ENCODE peak calls at places on chromosomes 12 and 14, in seven cellular contexts. One of them, this sample, is unnamed. For H3K4me1, the result is how much of the 10 kb centered on the place peaks cover.

GRCh38 chr12:68434391-68435007 is 102.3 kb upstream of the MDM1 start:
- DNase-seq in CD8-positive, alpha-beta memory T cell: no peak
- DNase-seq in PC-9: no peak
- DNase-seq in heart right ventricle: no peak
- DNase-seq in endodermal cell: no peak
- DNase-seq in ovary: no peak
- DNase-seq in A549: no peak
- DNase-seq in this sample: no peak

GRCh38 chr14:100304825-100305445 is 1.3 kb downstream of the SLC25A29 start:
- DNase-seq in CD8-positive, alpha-beta memory T cell: no peak
- DNase-seq in PC-9: no peak
- DNase-seq in heart right ventricle: peak
- DNase-seq in endodermal cell: peak
- DNase-seq in ovary: peak
- DNase-seq in A549: peak
- DNase-seq in this sample: peak

GRCh38 chr12:54333420-54334034 is 8.6 kb downstream of the COPZ1 start:
- DNase-seq in CD8-positive, alpha-beta memory T cell: no peak
- DNase-seq in PC-9: no peak
- DNase-seq in heart right ventricle: no peak
- DNase-seq in endodermal cell: no peak
- DNase-seq in ovary: no peak
- DNase-seq in A549: no peak
- DNase-seq in this sample: no peak

GRCh38 chr12:13368971-13369370 is 172.4 kb downstream of the EMP1 start:
- DNase-seq in CD8-positive, alpha-beta memory T cell: no peak
- DNase-seq in PC-9: no peak
- DNase-seq in heart right ventricle: no peak
- DNase-seq in endodermal cell: peak
- DNase-seq in ovary: no peak
- DNase-seq in A549: no peak
- DNase-seq in this sample: no peak

GRCh38 chr12:92987846-92988621 is 58.9 kb upstream of the EEA1 start:
- DNase-seq in CD8-positive, alpha-beta memory T cell: no peak
- DNase-seq in PC-9: peak
- DNase-seq in heart right ventricle: peak
- DNase-seq in endodermal cell: peak
- DNase-seq in ovary: no peak
- DNase-seq in A549: no peak
- DNase-seq in this sample: no peak

GRCh38 chr14:69500736-69501135 is 16.2 kb downstream of the PLEKHD1 start:
- DNase-seq in CD8-positive, alpha-beta memory T cell: no peak
- DNase-seq in PC-9: no peak
- DNase-seq in heart right ventricle: no peak
- DNase-seq in endodermal cell: no peak
- DNase-seq in ovary: no peak
- DNase-seq in A549: no peak
- DNase-seq in this sample: no peak

GRCh38 chr12:66984962-66985361 is 284.2 kb upstream of the CAND1 start:
- DNase-seq in CD8-positive, alpha-beta memory T cell: no peak
- DNase-seq in PC-9: peak
- DNase-seq in heart right ventricle: no peak
- DNase-seq in endodermal cell: no peak
- DNase-seq in ovary: no peak
- DNase-seq in A549: no peak
- DNase-seq in this sample: no peak

GRCh38 chr12:65670775-65671174 is 153.5 kb upstream of the HMGA2 start:
- DNase-seq in CD8-positive, alpha-beta memory T cell: no peak
- DNase-seq in PC-9: peak
- DNase-seq in heart right ventricle: no peak
- DNase-seq in endodermal cell: no peak
- DNase-seq in ovary: no peak
- DNase-seq in A549: no peak
- DNase-seq in this sample: no peak

GRCh38 chr12:34401659-34402227 is 379.4 kb downstream of the ALG10 start:
- DNase-seq in CD8-positive, alpha-beta memory T cell: no peak
- DNase-seq in PC-9: no peak
- DNase-seq in heart right ventricle: no peak
- DNase-seq in endodermal cell: peak
- DNase-seq in ovary: no peak
- DNase-seq in A549: no peak
- DNase-seq in this sample: peak

GRCh38 chr12:38776657-38777056 is 128.7 kb downstream of the CPNE8 start:
- DNase-seq in CD8-positive, alpha-beta memory T cell: no peak
- DNase-seq in PC-9: no peak
- DNase-seq in heart right ventricle: no peak
- DNase-seq in endodermal cell: no peak
- DNase-seq in ovary: no peak
- DNase-seq in A549: no peak
- DNase-seq in this sample: no peak

GRCh38 chr12:59164226-59164625 is 243.9 kb upstream of the LRIG3 start:
- DNase-seq in CD8-positive, alpha-beta memory T cell: no peak
- DNase-seq in PC-9: peak
- DNase-seq in heart right ventricle: no peak
- DNase-seq in endodermal cell: no peak
- DNase-seq in ovary: no peak
- DNase-seq in A549: no peak
- DNase-seq in this sample: no peak

GRCh38 chr14:23164949-23165348 is 18.5 kb downstream of the SLC7A8 start:
- DNase-seq in CD8-positive, alpha-beta memory T cell: no peak
- DNase-seq in PC-9: no peak
- DNase-seq in heart right ventricle: no peak
- DNase-seq in endodermal cell: no peak
- DNase-seq in ovary: no peak
- DNase-seq in A549: no peak
- DNase-seq in this sample: no peak
- H3K27ac ChIP-seq in CD8-positive, alpha-beta memory T cell: no peak
- H3K27ac ChIP-seq in PC-9: no peak
- H3K27ac ChIP-seq in heart right ventricle: no peak
- H3K27ac ChIP-seq in endodermal cell: no peak
- H3K27ac ChIP-seq in ovary: no peak
- H3K27ac ChIP-seq in A549: no peak
- H3K27ac ChIP-seq in this sample: no peak

GRCh38 chr14:54685286-54685845 is 118.4 kb downstream of the SAMD4A start:
- DNase-seq in CD8-positive, alpha-beta memory T cell: no peak
- DNase-seq in PC-9: no peak
- DNase-seq in heart right ventricle: no peak
- DNase-seq in endodermal cell: no peak
- DNase-seq in ovary: no peak
- DNase-seq in A549: no peak
- DNase-seq in this sample: no peak
- H3K4me1 ChIP-seq in CD8-positive, alpha-beta memory T cell: under half
- H3K4me1 ChIP-seq in PC-9: under half
- H3K4me1 ChIP-seq in heart right ventricle: under half
- H3K4me1 ChIP-seq in endodermal cell: under half
- H3K4me1 ChIP-seq in ovary: under half
- H3K4me1 ChIP-seq in A549: under half
- H3K4me1 ChIP-seq in this sample: under half

DNA sequence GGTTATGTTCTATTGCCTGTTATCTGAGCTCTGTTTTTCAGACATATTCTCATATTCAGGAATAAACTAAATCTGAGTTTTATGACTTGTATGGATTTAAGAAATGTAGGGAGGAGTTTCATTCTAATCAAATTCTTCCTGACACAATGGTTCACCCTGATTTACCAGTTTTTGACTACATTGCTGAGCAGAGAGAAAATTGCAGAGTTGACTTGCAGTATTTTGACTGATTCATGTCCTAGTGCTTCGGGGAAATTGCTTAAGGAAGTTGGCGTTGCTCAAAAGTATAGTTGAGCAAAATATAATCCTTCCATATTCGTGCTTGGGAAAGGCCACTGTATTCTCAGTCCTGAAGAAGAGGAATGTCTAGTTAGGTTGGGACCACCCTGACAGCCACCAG is 1.2 kb upstream of the TWF1 start:
- DNase-seq in CD8-positive, alpha-beta memory T cell: no peak
- DNase-seq in PC-9: peak
- DNase-seq in heart right ventricle: no peak
- DNase-seq in endodermal cell: no peak
- DNase-seq in ovary: no peak
- DNase-seq in A549: no peak
- DNase-seq in this sample: no peak
- H3K27ac ChIP-seq in CD8-positive, alpha-beta memory T cell: no peak
- H3K27ac ChIP-seq in PC-9: peak
- H3K27ac ChIP-seq in heart right ventricle: no peak
- H3K27ac ChIP-seq in endodermal cell: no peak
- H3K27ac ChIP-seq in ovary: no peak
- H3K27ac ChIP-seq in A549: no peak
- H3K27ac ChIP-seq in this sample: no peak

GRCh38 chr12:29149691-29150382 is 759 bp downstream of the FAR2 start:
- DNase-seq in CD8-positive, alpha-beta memory T cell: no peak
- DNase-seq in PC-9: peak
- DNase-seq in heart right ventricle: no peak
- DNase-seq in endodermal cell: peak
- DNase-seq in ovary: no peak
- DNase-seq in A549: no peak
- DNase-seq in this sample: no peak

GRCh38 chr12:29148958-29149690 is at the start of gene FAR2:
- DNase-seq in CD8-positive, alpha-beta memory T cell: peak
- DNase-seq in PC-9: peak
- DNase-seq in heart right ventricle: peak
- DNase-seq in endodermal cell: peak
- DNase-seq in ovary: no peak
- DNase-seq in A549: peak
- DNase-seq in this sample: peak

GRCh38 chr12:29148065-29148957 is 767 bp upstream of the FAR2 start:
- DNase-seq in CD8-positive, alpha-beta memory T cell: no peak
- DNase-seq in PC-9: peak
- DNase-seq in heart right ventricle: peak
- DNase-seq in endodermal cell: no peak
- DNase-seq in ovary: no peak
- DNase-seq in A549: peak
- DNase-seq in this sample: peak

GRCh38 chr12:29146201-29146600 is 2.9 kb upstream of the FAR2 start:
- DNase-seq in CD8-positive, alpha-beta memory T cell: no peak
- DNase-seq in PC-9: no peak
- DNase-seq in heart right ventricle: no peak
- DNase-seq in endodermal cell: no peak
- DNase-seq in ovary: no peak
- DNase-seq in A549: no peak
- DNase-seq in this sample: no peak

DNA sequence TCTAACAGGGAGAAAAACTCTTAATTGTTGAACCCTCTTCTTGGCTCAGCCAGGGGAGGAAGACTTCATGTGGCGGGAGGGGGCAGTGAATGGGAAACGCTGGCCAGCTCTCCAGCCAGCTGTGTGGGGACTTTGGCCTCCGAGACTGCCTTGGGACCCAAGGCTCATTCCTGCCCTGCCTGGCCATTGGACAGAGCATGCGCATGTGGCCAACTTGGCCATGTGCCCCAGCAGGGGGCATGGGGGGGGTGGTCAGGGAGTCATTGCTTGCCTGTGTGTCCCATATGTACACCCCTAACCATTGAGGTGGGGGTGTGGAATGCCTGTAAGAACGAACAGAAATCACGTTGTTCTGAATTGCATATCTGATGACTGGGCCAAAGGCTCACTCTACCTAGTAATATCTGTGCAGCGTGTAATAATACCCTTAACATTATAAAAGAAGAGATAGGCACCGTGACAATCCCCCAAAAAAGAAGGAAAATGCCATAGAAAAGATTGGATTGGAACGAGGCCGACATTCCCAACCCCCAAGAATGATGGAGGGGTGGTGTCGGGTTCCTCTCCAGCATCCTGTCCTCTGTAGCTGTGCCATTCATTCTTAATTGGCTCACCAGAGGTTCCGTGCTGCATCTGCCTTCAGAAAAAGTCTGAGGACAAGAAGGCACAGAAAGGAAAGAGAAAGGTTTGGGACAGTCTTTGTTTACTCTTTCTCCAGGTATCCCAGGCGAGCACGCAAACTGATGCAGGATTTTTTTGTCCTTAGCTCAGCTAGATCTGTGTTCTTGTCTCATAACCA is 3.5 kb upstream of the FAR2 start:
- DNase-seq in CD8-positive, alpha-beta memory T cell: no peak
- DNase-seq in PC-9: no peak
- DNase-seq in heart right ventricle: no peak
- DNase-seq in endodermal cell: peak
- DNase-seq in ovary: no peak
- DNase-seq in A549: no peak
- DNase-seq in this sample: no peak
- H3K4me1 ChIP-seq in CD8-positive, alpha-beta memory T cell: under half
- H3K4me1 ChIP-seq in PC-9: under half
- H3K4me1 ChIP-seq in heart right ventricle: under half
- H3K4me1 ChIP-seq in endodermal cell: under half
- H3K4me1 ChIP-seq in ovary: under half
- H3K4me1 ChIP-seq in A549: under half
- H3K4me1 ChIP-seq in this sample: under half

GRCh38 chr12:19220205-19220604 is 90.7 kb downstream of the PLEKHA5 start:
- DNase-seq in CD8-positive, alpha-beta memory T cell: no peak
- DNase-seq in PC-9: no peak
- DNase-seq in heart right ventricle: no peak
- DNase-seq in endodermal cell: no peak
- DNase-seq in ovary: no peak
- DNase-seq in A549: no peak
- DNase-seq in this sample: no peak
- H3K27ac ChIP-seq in CD8-positive, alpha-beta memory T cell: no peak
- H3K27ac ChIP-seq in PC-9: no peak
- H3K27ac ChIP-seq in heart right ventricle: no peak
- H3K27ac ChIP-seq in endodermal cell: no peak
- H3K27ac ChIP-seq in ovary: no peak
- H3K27ac ChIP-seq in A549: no peak
- H3K27ac ChIP-seq in this sample: no peak

GRCh38 chr14:41872906-41873305 is 266.2 kb downstream of the LRFN5 start:
- DNase-seq in CD8-positive, alpha-beta memory T cell: no peak
- DNase-seq in PC-9: no peak
- DNase-seq in heart right ventricle: no peak
- DNase-seq in endodermal cell: no peak
- DNase-seq in ovary: no peak
- DNase-seq in A549: no peak
- DNase-seq in this sample: no peak
- H3K4me1 ChIP-seq in CD8-positive, alpha-beta memory T cell: under half
- H3K4me1 ChIP-seq in PC-9: under half
- H3K4me1 ChIP-seq in heart right ventricle: under half
- H3K4me1 ChIP-seq in endodermal cell: under half
- H3K4me1 ChIP-seq in ovary: under half
- H3K4me1 ChIP-seq in A549: under half
- H3K4me1 ChIP-seq in this sample: under half

DNA sequence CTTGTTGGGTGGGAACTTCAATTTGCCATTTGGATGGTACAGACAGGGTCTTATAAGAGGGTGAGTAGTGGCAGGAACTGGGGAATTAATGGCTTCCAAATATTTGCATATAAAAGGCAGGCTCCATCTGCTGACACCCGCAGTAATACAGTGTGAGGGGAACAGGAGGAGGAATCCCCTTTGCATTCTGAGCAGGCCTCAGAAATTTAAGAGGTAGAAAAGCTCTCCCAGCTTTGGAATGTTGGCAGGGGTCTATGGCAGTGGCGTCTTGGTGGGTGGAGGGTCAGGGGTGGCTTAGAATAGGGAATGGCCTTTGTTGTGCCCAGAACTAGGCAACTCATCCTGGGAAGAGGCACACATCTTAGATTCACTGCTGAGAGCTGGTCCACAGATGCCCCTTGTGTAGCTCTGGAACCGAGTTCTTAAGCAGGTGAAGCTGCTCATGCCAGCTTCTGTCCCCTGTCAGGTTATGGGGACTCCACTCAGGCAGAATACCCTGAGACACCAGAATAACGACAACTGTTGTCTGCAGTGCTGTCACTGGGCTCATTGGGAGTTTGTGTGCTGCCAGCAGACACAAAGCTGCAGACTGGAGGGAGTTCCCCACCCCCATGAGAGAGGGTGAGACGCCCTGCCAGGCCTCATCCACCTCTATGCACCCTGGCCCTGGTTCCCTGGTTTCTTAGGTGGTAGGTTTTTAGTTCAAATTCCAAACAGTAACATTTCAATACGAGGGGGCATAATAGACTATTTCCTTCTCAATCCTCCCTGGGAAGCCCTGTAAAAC is 190.1 kb downstream of the MON2 start:
- DNase-seq in CD8-positive, alpha-beta memory T cell: no peak
- DNase-seq in PC-9: no peak
- DNase-seq in heart right ventricle: no peak
- DNase-seq in endodermal cell: peak
- DNase-seq in ovary: no peak
- DNase-seq in A549: no peak
- DNase-seq in this sample: no peak
- H3K27ac ChIP-seq in CD8-positive, alpha-beta memory T cell: no peak
- H3K27ac ChIP-seq in PC-9: no peak
- H3K27ac ChIP-seq in heart right ventricle: no peak
- H3K27ac ChIP-seq in endodermal cell: peak
- H3K27ac ChIP-seq in ovary: no peak
- H3K27ac ChIP-seq in A549: peak
- H3K27ac ChIP-seq in this sample: no peak